ENCODE peak calls at places on chromosomes 5 and 9, in six cellular contexts. One of them, this sample, is unnamed.

GRCh38 chr9:19967567-19968459 is 179.0 kb upstream of the SLC24A2 start:
- DNase-seq in OCI-LY7: peak
- DNase-seq in T follicular helper cell: no peak
- DNase-seq in KBM-7: no peak
- DNase-seq in H7: peak
- DNase-seq in amniotic epithelial cell: no peak
- DNase-seq in this sample: no peak

GRCh38 chr9:118533101-118533500 is 828.9 kb downstream of the TLR4 start:
- DNase-seq in KBM-7: no peak
- DNase-seq in amniotic epithelial cell: peak
- DNase-seq in OCI-LY7: no peak
- DNase-seq in T follicular helper cell: no peak
- DNase-seq in H7: no peak
- DNase-seq in this sample: no peak

GRCh38 chr9:110714314-110714713 is 45.7 kb downstream of the MUSK start:
- DNase-seq in T follicular helper cell: no peak
- DNase-seq in amniotic epithelial cell: no peak
- DNase-seq in H7: no peak
- DNase-seq in OCI-LY7: no peak
- DNase-seq in KBM-7: no peak
- DNase-seq in this sample: peak

GRCh38 chr5:1823381-1824034 is 22.3 kb downstream of the NDUFS6 start:
- DNase-seq in OCI-LY7: no peak
- DNase-seq in T follicular helper cell: no peak
- DNase-seq in KBM-7: no peak
- DNase-seq in amniotic epithelial cell: no peak
- DNase-seq in H7: no peak
- DNase-seq in this sample: no peak

GRCh38 chr5:129244478-129244877 is 149.9 kb downstream of the ISOC1 start:
- DNase-seq in T follicular helper cell: no peak
- DNase-seq in amniotic epithelial cell: peak
- DNase-seq in KBM-7: no peak
- DNase-seq in H7: no peak
- DNase-seq in OCI-LY7: no peak
- DNase-seq in this sample: no peak

GRCh38 chr5:132134384-132134783 is 60.8 kb downstream of the CSF2 start:
- DNase-seq in T follicular helper cell: no peak
- DNase-seq in OCI-LY7: no peak
- DNase-seq in H7: no peak
- DNase-seq in KBM-7: peak
- DNase-seq in amniotic epithelial cell: peak
- DNase-seq in this sample: no peak

GRCh38 chr9:4933177-4933576 is 51.9 kb upstream of the JAK2 start:
- DNase-seq in T follicular helper cell: no peak
- DNase-seq in H7: no peak
- DNase-seq in OCI-LY7: no peak
- DNase-seq in KBM-7: no peak
- DNase-seq in amniotic epithelial cell: no peak
- DNase-seq in this sample: peak

GRCh38 chr5:172909931-172910502 is 49.2 kb upstream of the RPL26L1 start:
- DNase-seq in KBM-7: no peak
- DNase-seq in OCI-LY7: no peak
- DNase-seq in H7: no peak
- DNase-seq in T follicular helper cell: no peak
- DNase-seq in amniotic epithelial cell: peak
- DNase-seq in this sample: no peak

GRCh38 chr5:78615697-78616096 is 32.9 kb downstream of the LHFPL2 start:
- DNase-seq in T follicular helper cell: no peak
- DNase-seq in amniotic epithelial cell: peak
- DNase-seq in KBM-7: no peak
- DNase-seq in H7: no peak
- DNase-seq in OCI-LY7: no peak
- DNase-seq in this sample: no peak

GRCh38 chr9:1701113-1701512 is 314.0 kb upstream of the SMARCA2 start:
- DNase-seq in OCI-LY7: no peak
- DNase-seq in T follicular helper cell: no peak
- DNase-seq in amniotic epithelial cell: no peak
- DNase-seq in KBM-7: no peak
- DNase-seq in H7: no peak
- DNase-seq in this sample: no peak

GRCh38 chr9:109815366-109815947 is 35.5 kb downstream of the PALM2AKAP2 start:
- DNase-seq in KBM-7: peak
- DNase-seq in H7: no peak
- DNase-seq in amniotic epithelial cell: peak
- DNase-seq in OCI-LY7: no peak
- DNase-seq in T follicular helper cell: no peak
- DNase-seq in this sample: no peak

GRCh38 chr9:121720992-121721350 is 69.5 kb downstream of the DAB2IP start:
- DNase-seq in KBM-7: no peak
- DNase-seq in OCI-LY7: peak
- DNase-seq in amniotic epithelial cell: no peak
- DNase-seq in H7: peak
- DNase-seq in T follicular helper cell: no peak
- DNase-seq in this sample: no peak

GRCh38 chr9:37675661-37676060 is 24.9 kb downstream of the FRMPD1 start:
- DNase-seq in amniotic epithelial cell: no peak
- DNase-seq in KBM-7: no peak
- DNase-seq in H7: no peak
- DNase-seq in T follicular helper cell: no peak
- DNase-seq in OCI-LY7: no peak
- DNase-seq in this sample: no peak

GRCh38 chr5:431001-431710 is 11.8 kb upstream of the EXOC3 start:
- DNase-seq in KBM-7: peak
- DNase-seq in OCI-LY7: peak
- DNase-seq in amniotic epithelial cell: peak
- DNase-seq in H7: peak
- DNase-seq in T follicular helper cell: no peak
- DNase-seq in this sample: no peak

GRCh38 chr9:91255327-91255726 is 106.4 kb downstream of the AUH start:
- DNase-seq in amniotic epithelial cell: peak
- DNase-seq in H7: no peak
- DNase-seq in KBM-7: no peak
- DNase-seq in OCI-LY7: no peak
- DNase-seq in T follicular helper cell: no peak
- DNase-seq in this sample: no peak

GRCh38 chr5:61878471-61878870 is 427.5 kb upstream of the KIF2A start:
- DNase-seq in amniotic epithelial cell: no peak
- DNase-seq in KBM-7: no peak
- DNase-seq in OCI-LY7: no peak
- DNase-seq in T follicular helper cell: no peak
- DNase-seq in H7: no peak
- DNase-seq in this sample: no peak

GRCh38 chr9:108634164-108634563 is 221.6 kb downstream of the ACTL7B start:
- DNase-seq in T follicular helper cell: no peak
- DNase-seq in amniotic epithelial cell: peak
- DNase-seq in H7: no peak
- DNase-seq in OCI-LY7: no peak
- DNase-seq in KBM-7: no peak
- DNase-seq in this sample: no peak

GRCh38 chr9:124759327-124759726 is 11.8 kb downstream of the NR6A1 start:
- DNase-seq in KBM-7: no peak
- DNase-seq in H7: no peak
- DNase-seq in T follicular helper cell: no peak
- DNase-seq in amniotic epithelial cell: no peak
- DNase-seq in OCI-LY7: no peak
- DNase-seq in this sample: no peak

GRCh38 chr9:116267021-116267420 is 113.4 kb downstream of the PAPPA start:
- DNase-seq in T follicular helper cell: no peak
- DNase-seq in H7: no peak
- DNase-seq in amniotic epithelial cell: peak
- DNase-seq in KBM-7: no peak
- DNase-seq in OCI-LY7: no peak
- DNase-seq in this sample: no peak

GRCh38 chr9:129868571-129869486 is 33.6 kb downstream of the USP20 start:
- DNase-seq in amniotic epithelial cell: no peak
- DNase-seq in KBM-7: no peak
- DNase-seq in T follicular helper cell: peak
- DNase-seq in OCI-LY7: no peak
- DNase-seq in H7: no peak
- DNase-seq in this sample: no peak

GRCh38 chr9:114643906-114644305 is 13.7 kb downstream of the TEX53 start:
- DNase-seq in H7: no peak
- DNase-seq in OCI-LY7: no peak
- DNase-seq in amniotic epithelial cell: no peak
- DNase-seq in T follicular helper cell: no peak
- DNase-seq in KBM-7: no peak
- DNase-seq in this sample: no peak

GRCh38 chr5:13572188-13572587 is 372.3 kb downstream of the DNAH5 start:
- DNase-seq in KBM-7: no peak
- DNase-seq in H7: no peak
- DNase-seq in T follicular helper cell: no peak
- DNase-seq in OCI-LY7: no peak
- DNase-seq in amniotic epithelial cell: no peak
- DNase-seq in this sample: no peak

GRCh38 chr9:121734465-121734864 is 83.0 kb downstream of the DAB2IP start:
- DNase-seq in amniotic epithelial cell: no peak
- DNase-seq in KBM-7: no peak
- DNase-seq in OCI-LY7: no peak
- DNase-seq in T follicular helper cell: no peak
- DNase-seq in H7: no peak
- DNase-seq in this sample: no peak

GRCh38 chr9:107706706-107707105 is 217.1 kb upstream of the KLF4 start:
- DNase-seq in KBM-7: no peak
- DNase-seq in T follicular helper cell: no peak
- DNase-seq in amniotic epithelial cell: no peak
- DNase-seq in OCI-LY7: no peak
- DNase-seq in H7: no peak
- DNase-seq in this sample: no peak

GRCh38 chr9:113677057-113677456 is 199.1 kb upstream of the ZNF618 start:
- DNase-seq in OCI-LY7: no peak
- DNase-seq in T follicular helper cell: no peak
- DNase-seq in H7: no peak
- DNase-seq in amniotic epithelial cell: peak
- DNase-seq in KBM-7: no peak
- DNase-seq in this sample: no peak

GRCh38 chr9:127423934-127424668 is at the start of gene ZNF79:
- DNase-seq in amniotic epithelial cell: peak
- DNase-seq in OCI-LY7: peak
- DNase-seq in H7: peak
- DNase-seq in T follicular helper cell: peak
- DNase-seq in KBM-7: peak
- DNase-seq in this sample: peak

GRCh38 chr9:114378883-114379282 is 8.9 kb downstream of the AKNA start:
- DNase-seq in T follicular helper cell: no peak
- DNase-seq in KBM-7: no peak
- DNase-seq in OCI-LY7: no peak
- DNase-seq in amniotic epithelial cell: no peak
- DNase-seq in H7: no peak
- DNase-seq in this sample: no peak

GRCh38 chr9:114055061-114055460 is 23.0 kb downstream of the AMBP start:
- DNase-seq in T follicular helper cell: no peak
- DNase-seq in KBM-7: no peak
- DNase-seq in H7: no peak
- DNase-seq in amniotic epithelial cell: no peak
- DNase-seq in OCI-LY7: no peak
- DNase-seq in this sample: no peak

GRCh38 chr5:176564002-176564401 is 14.9 kb downstream of the CDHR2 start:
- DNase-seq in OCI-LY7: no peak
- DNase-seq in T follicular helper cell: no peak
- DNase-seq in H7: no peak
- DNase-seq in amniotic epithelial cell: no peak
- DNase-seq in KBM-7: no peak
- DNase-seq in this sample: no peak

GRCh38 chr5:102770803-102771202 is 15.7 kb downstream of the PAM start:
- DNase-seq in OCI-LY7: no peak
- DNase-seq in amniotic epithelial cell: no peak
- DNase-seq in H7: no peak
- DNase-seq in T follicular helper cell: no peak
- DNase-seq in KBM-7: no peak
- DNase-seq in this sample: no peak

GRCh38 chr5:140160432-140160831 is 14.6 kb upstream of the CYSTM1 start:
- DNase-seq in T follicular helper cell: no peak
- DNase-seq in H7: no peak
- DNase-seq in OCI-LY7: no peak
- DNase-seq in amniotic epithelial cell: peak
- DNase-seq in KBM-7: no peak
- DNase-seq in this sample: no peak

GRCh38 chr5:113280541-113280940 is 154.2 kb downstream of the TSSK1B start:
- DNase-seq in amniotic epithelial cell: no peak
- DNase-seq in H7: no peak
- DNase-seq in KBM-7: no peak
- DNase-seq in OCI-LY7: no peak
- DNase-seq in T follicular helper cell: no peak
- DNase-seq in this sample: no peak

GRCh38 chr5:59357421-59357977 is 536.0 kb downstream of the PDE4D start:
- DNase-seq in OCI-LY7: no peak
- DNase-seq in H7: no peak
- DNase-seq in amniotic epithelial cell: peak
- DNase-seq in KBM-7: no peak
- DNase-seq in T follicular helper cell: no peak
- DNase-seq in this sample: no peak

GRCh38 chr5:72596956-72597355 is 89.7 kb upstream of the ZNF366 start:
- DNase-seq in T follicular helper cell: no peak
- DNase-seq in OCI-LY7: no peak
- DNase-seq in amniotic epithelial cell: peak
- DNase-seq in H7: no peak
- DNase-seq in KBM-7: no peak
- DNase-seq in this sample: no peak

GRCh38 chr5:65329266-65329665 is 152.5 kb downstream of the ADAMTS6 start:
- DNase-seq in H7: no peak
- DNase-seq in OCI-LY7: no peak
- DNase-seq in T follicular helper cell: no peak
- DNase-seq in KBM-7: no peak
- DNase-seq in amniotic epithelial cell: no peak
- DNase-seq in this sample: peak

This sample was measured in LNCaP clone FGC.